ENCODE peak calls at places on chromosomes 12 and 14, in seven cellular contexts. E is HuH-7.5; G is fibroblast of mammary gland; P is heart left ventricle; L is iris pigment epithelial cell; S is stimulated activated CD4-positive, alpha-beta T cell treated with anti-CD3 and anti-CD28 coated beads, Interleukin-1b, Interleukin-23, amount 100 ng/mL, for 24 hours; U is A172. J is an unnamed sample.
A peak's percentile ranks its signal among the peaks of the same experiment; 100 is the strongest.

GRCh38 chr14:105253329-105253682 is 5.0 kb downstream of the BTBD6 start:
- DNase-seq in E (no peak), G (no peak), P (no peak), L (no peak), S (no peak), U (no peak), J (no peak)

GRCh38 chr12:903055-903454 is 46.4 kb downstream of the RAD52 start:
- DNase-seq in E (no peak), G (no peak), P (no peak), L (no peak), S (no peak), U (no peak), J (no peak)

GRCh38 chr14:99065551-99065950 is 206.4 kb downstream of the BCL11B start:
- DNase-seq in E (peak; percentile 13), G (no peak), P (no peak), L (no peak), S (no peak), U (no peak), J (no peak)

GRCh38 chr12:13173537-13173936 is 23.0 kb upstream of the EMP1 start:
- DNase-seq in E (no peak), G (peak; percentile 98), P (peak; percentile 61), L (peak; percentile 96), S (no peak), U (no peak), J (peak; percentile 97)

GRCh38 chr14:94052662-94053061 is 26.5 kb downstream of the OTUB2 start:
- DNase-seq in E (no peak), G (no peak), P (no peak), L (no peak), S (no peak), U (no peak), J (no peak)

GRCh38 chr12:6602526-6602925 is 4.7 kb downstream of the CHD4 start:
- DNase-seq in E (no peak), G (no peak), P (no peak), L (no peak), S (no peak), U (no peak), J (no peak)

GRCh38 chr14:102882233-102882906 is 40.1 kb upstream of the AMN start:
- DNase-seq in E (no peak), G (no peak), P (no peak), L (no peak), S (no peak), U (no peak), J (no peak)

GRCh38 chr14:56798447-56799326 is 11.6 kb downstream of the OTX2 start:
- DNase-seq in E (no peak), G (no peak), P (no peak), L (no peak), S (no peak), U (no peak), J (no peak)

GRCh38 chr12:114241973-114242434 is 163.9 kb downstream of the TBX5 start:
- DNase-seq in E (no peak), G (no peak), P (no peak), L (no peak), S (no peak), U (peak; percentile 58), J (no peak)

GRCh38 chr12:51848843-51849735 is 571 bp upstream of the FIGNL2 start:
- DNase-seq in E (peak; percentile 92), G (no peak), P (no peak), L (no peak), S (no peak), U (no peak), J (no peak)

GRCh38 chr12:102675672-102676071 is 195.3 kb upstream of the IGF1 start:
- DNase-seq in E (no peak), G (peak; percentile 3), P (no peak), L (peak; percentile 3), S (no peak), U (peak; percentile 82), J (peak; percentile 13)

GRCh38 chr14:96088131-96088880 is 49.1 kb downstream of the C14orf132 start:
- DNase-seq in E (no peak), G (no peak), P (no peak), L (no peak), S (no peak), U (no peak), J (no peak)

GRCh38 chr14:50520947-50521815 is 11.2 kb downstream of the MAP4K5 start:
- DNase-seq in E (no peak), G (peak; percentile 92), P (no peak), L (peak; percentile 95), S (peak; percentile 40), U (peak; percentile 48), J (peak; percentile 95)

GRCh38 chr12:130656411-130656810 is 59.7 kb downstream of the RIMBP2 start:
- DNase-seq in E (no peak), G (no peak), P (no peak), L (no peak), S (no peak), U (no peak), J (no peak)

GRCh38 chr14:75439989-75440388 is 12.2 kb downstream of the JDP2 start:
- DNase-seq in E (no peak), G (no peak), P (no peak), L (no peak), S (no peak), U (no peak), J (no peak)

J was measured in IMR-90.